ENCODE peak calls at places on chromosomes 13 and 19, in four cellular contexts. V is activated CD8-positive, alpha-beta T cell treated with anti-CD3 and anti-CD28 coated beads for 36 hours; F is fibroblast of mammary gland; E is tibial artery. L is an unnamed sample.

GRCh38 chr13:101514695-101515275 is 62.3 kb downstream of the ITGBL1 start:
- DNase-seq in E (peak), F (peak), V (peak), L (no peak)

GRCh38 chr19:11203194-11204075 is 6.1 kb upstream of the KANK2 start:
- DNase-seq in F (peak), E (peak), V (peak), L (peak)

GRCh38 chr19:33193864-33194362 is at the start of gene LRP3:
- DNase-seq in V (no peak), F (no peak), E (no peak), L (no peak)

GRCh38 chr13:79810671-79811070 is 329.7 kb downstream of the NDFIP2 start:
- DNase-seq in F (no peak), V (no peak), E (no peak), L (no peak)

GRCh38 chr13:34571716-34572115 is 370.4 kb upstream of the NBEA start:
- DNase-seq in F (no peak), E (no peak), V (no peak), L (no peak)

GRCh38 chr13:94168784-94169512 is 310.5 kb downstream of the DCT start:
- DNase-seq in E (peak), V (no peak), F (peak), L (no peak)

GRCh38 chr13:98142427-98143156 is at the start of gene FARP1:
- DNase-seq in F (peak), V (peak), E (peak), L (peak)

GRCh38 chr13:83297591-83298305 is 584.5 kb downstream of the SLITRK1 start:
- DNase-seq in E (no peak), V (no peak), F (peak), L (no peak)

GRCh38 chr13:102817241-102817640 is 18.3 kb downstream of the BIVM start:
- DNase-seq in V (no peak), F (no peak), E (no peak), L (no peak)

GRCh38 chr19:6056282-6056741 is 54.0 kb downstream of the RFX2 start:
- DNase-seq in F (no peak), V (no peak), E (no peak), L (no peak)

GRCh38 chr19:38531515-38531914 is 86.2 kb downstream of the MAP4K1 start:
- DNase-seq in V (no peak), E (no peak), F (no peak), L (no peak)

GRCh38 chr19:13117772-13118423 is at the start of gene NACC1:
- DNase-seq in E (peak), F (peak), V (peak), L (peak)

GRCh38 chr13:91347996-91348905 is 764 bp downstream of the MIR17HG start:
- DNase-seq in F (no peak), E (no peak), V (peak), L (no peak)

GRCh38 chr19:35040826-35041547 is 534 bp upstream of the HPN start:
- DNase-seq in V (peak), E (peak), F (no peak), L (no peak)

GRCh38 chr19:9847087-9847671 is 12.1 kb downstream of the PIN1 start:
- DNase-seq in V (peak), E (peak), F (peak), L (peak)
- TF ChIP-seq CTCF in V (no peak), E (peak), F (peak), L (peak)

DNA sequence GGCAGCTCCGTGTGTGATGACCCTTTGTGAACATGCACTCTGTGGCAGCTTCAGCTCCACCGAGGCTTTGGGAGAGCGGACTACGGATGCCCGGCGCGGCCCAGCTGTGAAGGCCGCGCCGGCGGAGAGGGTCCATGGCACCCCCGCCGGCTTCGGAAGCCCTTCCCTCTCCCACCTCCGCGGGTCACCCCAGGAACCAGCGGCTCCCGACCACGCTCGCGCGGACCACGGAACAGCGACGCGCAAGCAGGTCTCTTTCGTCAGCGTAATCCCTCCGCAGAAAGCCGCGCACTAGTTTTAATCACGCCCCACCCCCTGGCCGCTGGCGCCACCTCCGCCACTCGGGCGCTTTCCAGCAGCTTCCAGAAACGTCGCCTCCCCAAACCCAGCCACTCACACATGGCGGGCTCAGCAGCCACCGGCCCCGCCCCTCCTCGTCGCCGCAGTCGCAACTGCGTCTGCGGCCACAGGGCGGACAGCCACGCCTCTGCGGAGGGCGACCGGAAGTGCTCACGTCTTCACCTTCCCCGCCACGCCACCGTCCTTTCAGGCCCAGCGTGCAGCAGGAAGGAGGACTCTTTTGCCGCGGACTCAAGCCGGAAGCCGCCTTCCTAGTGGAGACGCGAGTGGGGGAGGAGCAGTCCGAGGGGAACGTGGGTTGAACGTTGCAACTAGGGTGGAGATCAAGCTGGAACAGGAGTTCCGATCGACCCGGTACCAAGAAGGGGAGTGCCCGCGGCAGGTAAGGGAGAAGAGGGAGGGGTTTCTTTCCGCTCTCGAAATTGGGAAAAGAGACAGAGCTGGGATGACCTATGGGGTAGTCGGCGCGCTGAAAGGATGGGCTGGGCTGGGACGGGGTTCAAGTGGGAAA is at the start of gene USPL1:
- DNase-seq in E (peak), F (peak), V (peak), L (peak)
- TF ChIP-seq CTCF in E (peak), F (no peak), V (no peak), L (no peak)

DNA sequence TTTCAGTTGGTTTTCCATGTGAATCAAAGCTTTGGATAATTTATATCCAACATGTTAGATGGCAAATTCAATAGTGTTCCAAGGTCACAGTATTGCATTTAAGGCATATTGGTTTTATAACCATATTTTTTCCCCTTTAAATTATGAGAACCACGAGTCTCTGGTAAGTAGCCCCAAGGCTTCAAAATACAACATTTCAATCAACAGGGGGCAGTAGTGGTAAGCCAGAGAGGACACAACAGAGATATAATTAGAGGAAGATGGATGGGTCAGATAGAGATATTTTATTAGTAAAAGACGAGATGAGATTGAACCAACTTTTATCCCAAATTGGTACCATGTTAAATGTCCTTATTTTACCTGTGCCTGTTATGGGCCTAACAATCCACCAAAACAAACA is 53.1 kb downstream of the KL start:
- DNase-seq in V (no peak), E (no peak), F (peak), L (no peak)
- TF ChIP-seq CTCF in V (peak), E (no peak), F (peak), L (no peak)

DNA sequence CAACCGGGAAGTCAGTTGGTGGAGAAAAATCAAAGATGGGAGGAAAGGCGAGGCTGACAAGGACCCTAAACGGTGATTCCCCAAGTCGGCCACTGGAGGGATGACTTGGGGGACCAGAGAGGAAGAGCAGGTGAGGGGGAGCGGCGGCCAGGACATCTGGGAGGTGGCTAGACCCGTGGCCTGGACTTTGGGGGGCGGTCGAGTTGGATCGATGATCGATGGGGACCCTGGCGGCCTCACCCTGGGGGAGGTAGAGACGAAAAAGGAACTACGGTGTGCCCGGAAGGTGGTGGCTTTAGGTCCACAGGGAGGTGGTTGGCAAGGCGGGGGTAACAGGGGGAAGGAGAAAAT is 7.6 kb upstream of the CIRBP start:
- DNase-seq in F (no peak), E (no peak), V (no peak), L (no peak)
- TF ChIP-seq CTCF in F (no peak), E (no peak), V (peak), L (peak)

DNA sequence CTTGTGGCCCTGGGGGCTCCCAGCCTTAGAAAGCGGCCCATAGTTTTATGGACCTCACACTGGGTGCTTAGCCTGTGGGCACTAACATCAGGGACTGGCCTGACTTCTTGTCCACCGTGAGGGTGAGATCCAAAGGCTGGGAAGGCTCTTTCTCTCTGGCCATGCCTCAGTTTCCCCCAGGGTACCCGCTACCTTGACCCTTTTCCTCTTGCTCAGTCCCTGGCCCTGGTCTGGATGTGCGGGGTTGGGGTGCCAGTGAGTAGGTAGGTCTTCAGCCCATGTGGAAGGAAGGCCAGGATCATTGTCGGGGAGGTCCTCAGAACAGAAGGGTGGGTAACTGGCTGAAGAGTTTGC is 1.6 kb upstream of the TMEM161A start:
- DNase-seq in F (no peak), V (no peak), E (no peak), L (no peak)
- TF ChIP-seq CTCF in F (no peak), V (no peak), E (no peak), L (no peak)

GRCh38 chr13:73777134-73777533 is 357.1 kb downstream of the KLF12 start:
- DNase-seq in V (no peak), E (no peak), F (no peak), L (no peak)
- TF ChIP-seq CTCF in V (no peak), E (no peak), F (no peak), L (no peak)

DNA sequence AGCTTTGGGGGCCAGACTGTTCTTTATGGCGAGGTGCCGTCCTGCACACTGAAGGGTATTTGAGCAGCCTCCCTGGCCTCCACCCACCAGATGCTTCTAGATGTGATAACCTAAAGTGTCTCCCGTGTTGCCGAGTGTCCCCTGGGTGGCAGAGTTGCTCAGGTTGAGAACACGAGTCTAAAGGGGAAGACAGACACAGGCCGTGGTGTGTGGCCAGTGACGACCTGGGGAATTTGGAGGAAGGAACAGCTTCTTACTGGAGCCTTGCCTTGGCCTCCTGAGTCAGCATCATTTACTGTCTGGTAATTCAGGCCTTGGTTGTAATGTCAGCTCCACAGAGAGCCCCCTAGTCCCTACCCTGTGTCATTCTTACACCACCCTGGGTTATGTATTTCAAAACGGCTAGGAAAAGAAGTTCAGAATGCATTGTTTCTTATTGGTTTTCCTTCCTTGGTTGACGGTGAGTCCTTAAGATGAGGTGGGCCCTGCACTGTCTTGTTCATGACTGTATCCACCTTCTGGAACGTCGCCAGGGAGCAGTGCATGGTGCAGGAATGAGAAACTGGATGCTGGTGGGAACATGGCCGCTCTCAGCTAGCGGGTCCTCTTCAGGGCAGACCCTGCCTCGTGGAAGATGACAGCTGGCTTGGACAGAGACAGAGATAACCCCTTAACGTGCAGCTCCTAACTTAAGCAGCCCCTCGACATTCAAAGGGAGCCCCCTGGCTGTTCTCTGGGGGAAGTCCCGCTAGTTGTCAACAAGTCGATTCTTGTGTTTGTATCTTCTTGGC is 7.1 kb downstream of the SIN3B start:
- DNase-seq in V (peak), E (no peak), F (peak), L (no peak)
- TF ChIP-seq CTCF in V (no peak), E (no peak), F (peak), L (peak)

GRCh38 chr19:50465986-50466771 is 10.1 kb upstream of the EMC10 start:
- DNase-seq in F (no peak), V (no peak), E (no peak), L (no peak)
- TF ChIP-seq CTCF in F (no peak), V (no peak), E (no peak), L (peak)

GRCh38 chr19:55913643-55914268 is 18.4 kb downstream of the NLRP13 start:
- DNase-seq in V (peak), E (no peak), F (no peak), L (no peak)
- TF ChIP-seq CTCF in V (peak), E (no peak), F (no peak), L (no peak)

GRCh38 chr13:35697281-35697680 is 220.8 kb upstream of the MAB21L1 start:
- DNase-seq in F (no peak), E (no peak), V (no peak), L (no peak)
- TF ChIP-seq CTCF in F (no peak), E (no peak), V (no peak), L (no peak)

L was measured in AG09319.